ENCODE peak calls at places on chromosomes 16 and 17, in ten cellular contexts. G is germinal center; M is GF-D8; O is stimulated activated CD8-positive, alpha-beta memory T cell treated with anti-CD3 and anti-CD28 coated beads, Interleukin-12 subunit alpha, Interleukin-12 subunit beta, amount 100 ng/mL, for 1 hour; X is C1 segment of cervical spinal cord; R is uterus; N is RWPE1; Z is brain microvascular endothelial cell; E is KBM-7; T is caudate nucleus. I is an unnamed sample.

GRCh38 chr17:13995856-13996635 is 73.3 kb upstream of the COX10 start:
- DNase-seq in E (no peak), T (no peak), O (no peak), R (no peak), X (no peak), M (no peak), Z (no peak), N (no peak), G (no peak), I (no peak)

GRCh38 chr16:86044241-86044671 is 145.3 kb downstream of the IRF8 start:
- DNase-seq in T (no peak), G (peak; percentile 72), O (peak; percentile 11), E (peak; percentile 46), R (no peak), N (peak; percentile 38), M (no peak), X (no peak), Z (peak; percentile 2), I (peak; percentile 48)

GRCh38 chr16:2974319-2975056 is 5.3 kb downstream of the PAQR4 start:
- DNase-seq in Z (no peak), R (no peak), T (no peak), G (no peak), X (no peak), N (no peak), O (no peak), E (no peak), M (no peak), I (no peak)

GRCh38 chr17:28247671-28248556 is 71.1 kb upstream of the TMEM97 start:
- DNase-seq in Z (no peak), G (no peak), O (no peak), N (no peak), T (no peak), R (no peak), X (no peak), E (no peak), M (no peak), I (no peak)

GRCh38 chr16:52569701-52570100 is 22.8 kb upstream of the TOX3 start:
- DNase-seq in G (no peak), N (no peak), O (no peak), Z (no peak), M (no peak), E (no peak), X (no peak), T (no peak), R (no peak), I (no peak)

GRCh38 chr16:86517652-86518258 is 7.4 kb downstream of the FOXF1 start:
- DNase-seq in O (no peak), R (peak; percentile 51), G (no peak), X (peak; percentile 27), N (peak; percentile 58), E (peak; percentile 32), T (no peak), M (no peak), Z (peak; percentile 53), I (no peak)

GRCh38 chr16:76194621-76195015 is 82.6 kb upstream of the CNTNAP4 start:
- DNase-seq in O (no peak), T (no peak), Z (no peak), M (no peak), R (no peak), G (no peak), N (peak; percentile 55), E (no peak), X (no peak), I (no peak)

GRCh38 chr17:72707881-72708280 is 384.6 kb downstream of the SLC39A11 start:
- DNase-seq in M (no peak), E (no peak), O (no peak), G (no peak), X (no peak), T (no peak), Z (no peak), N (no peak), R (no peak), I (no peak)

GRCh38 chr16:84599528-84600202 is 18.2 kb downstream of the COTL1 start:
- DNase-seq in Z (peak; percentile 73), N (no peak), X (peak; percentile 32), O (no peak), T (no peak), M (peak; percentile 97), E (peak; percentile 87), R (peak; percentile 52), G (peak; percentile 49), I (peak; percentile 60)

GRCh38 chr17:61159415-61159814 is 240.2 kb upstream of the TBX2 start:
- DNase-seq in M (no peak), N (no peak), Z (peak; percentile 33), T (no peak), G (no peak), E (no peak), X (no peak), O (no peak), R (no peak), I (no peak)

GRCh38 chr16:27226476-27226875 is 23.1 kb downstream of the KDM8 start:
- DNase-seq in O (no peak), E (no peak), N (peak; percentile 20), R (no peak), M (no peak), Z (no peak), X (no peak), G (no peak), T (no peak), I (no peak)

GRCh38 chr16:85659336-85659735 is 29.4 kb downstream of the GINS2 start:
- DNase-seq in T (no peak), X (no peak), G (no peak), M (no peak), E (no peak), R (no peak), O (no peak), Z (no peak), N (no peak), I (no peak)

GRCh38 chr17:41048441-41048840 is 1.3 kb upstream of the KRTAP2-1 start:
- DNase-seq in M (no peak), N (peak; percentile 32), E (no peak), T (no peak), G (no peak), Z (peak; percentile 45), X (no peak), O (no peak), R (no peak), I (no peak)

GRCh38 chr16:81680444-81681263 is 98.4 kb upstream of the PLCG2 start:
- DNase-seq in O (no peak), X (peak; percentile 8), R (no peak), G (no peak), N (no peak), Z (no peak), E (no peak), T (no peak), M (no peak), I (no peak)

GRCh38 chr17:3447625-3448024 is 14.0 kb upstream of the OR1E2 start:
- DNase-seq in G (no peak), T (no peak), E (peak; percentile 57), X (no peak), N (peak; percentile 13), R (no peak), M (no peak), O (no peak), Z (no peak), I (no peak)

GRCh38 chr16:11673091-11674000 is 5.1 kb downstream of the SNN start:
- DNase-seq in N (no peak), X (no peak), Z (no peak), T (no peak), M (no peak), G (no peak), E (no peak), R (no peak), O (no peak), I (no peak)

GRCh38 chr16:35391328-35391727 is 1931.9 kb downstream of the TP53TG3F start:
- DNase-seq in R (no peak), T (no peak), N (no peak), E (peak; percentile 40), Z (peak; percentile 7), M (no peak), G (no peak), X (peak; percentile 5), O (no peak), I (peak; percentile 20)

GRCh38 chr17:68198931-68199836 is 48.7 kb upstream of the AMZ2 start:
- DNase-seq in R (no peak), Z (no peak), T (no peak), X (no peak), M (no peak), E (no peak), G (peak; percentile 56), O (no peak), N (no peak), I (no peak)

GRCh38 chr17:45293413-45294211 is 23.2 kb downstream of the MAP3K14 start:
- DNase-seq in M (no peak), R (peak; percentile 93), Z (peak; percentile 81), T (no peak), O (no peak), G (no peak), X (peak; percentile 28), N (peak; percentile 76), E (peak; percentile 37), I (no peak)

GRCh38 chr16:16042076-16042475 is 92.7 kb downstream of the ABCC1 start:
- DNase-seq in E (no peak), X (no peak), Z (peak; percentile 55), M (no peak), G (no peak), N (no peak), R (no peak), T (no peak), O (no peak), I (no peak)

GRCh38 chr17:62033317-62033716 is 31.8 kb downstream of the MED13 start:
- DNase-seq in R (no peak), N (no peak), M (no peak), G (no peak), X (no peak), O (no peak), T (no peak), E (no peak), Z (no peak), I (no peak)

GRCh38 chr17:2695961-2696760 is 15.4 kb downstream of the CLUH start:
- DNase-seq in N (no peak), X (no peak), O (no peak), M (no peak), G (no peak), T (no peak), Z (no peak), E (no peak), R (peak; percentile 8), I (no peak)

GRCh38 chr17:68305132-68305531 is 13.8 kb downstream of the ARSG start:
- DNase-seq in O (no peak), R (no peak), T (no peak), G (no peak), X (no peak), Z (no peak), M (no peak), N (no peak), E (no peak), I (no peak)

GRCh38 chr16:50213939-50214519 is 52.3 kb upstream of the ADCY7 start:
- DNase-seq in M (no peak), G (peak; percentile 45), O (no peak), Z (peak; percentile 37), R (no peak), N (no peak), X (no peak), E (peak; percentile 81), T (no peak), I (no peak)

GRCh38 chr17:31007695-31008373 is 37.0 kb downstream of the RNF135 start:
- DNase-seq in X (no peak), E (no peak), T (no peak), Z (no peak), G (no peak), M (no peak), N (no peak), O (no peak), R (no peak), I (no peak)

GRCh38 chr16:85461814-85462404 is 151.2 kb upstream of the GSE1 start:
- DNase-seq in T (no peak), N (no peak), M (no peak), R (peak; percentile 65), Z (no peak), G (no peak), O (no peak), E (no peak), X (no peak), I (no peak)

GRCh38 chr16:52446076-52446475 is 100.9 kb downstream of the TOX3 start:
- DNase-seq in T (no peak), R (no peak), Z (no peak), X (no peak), N (peak; percentile 1), M (no peak), E (no peak), O (no peak), G (no peak), I (no peak)

GRCh38 chr17:7235693-7236665 is 1.7 kb upstream of the DVL2 start:
- DNase-seq in X (no peak), N (peak; percentile 44), Z (peak; percentile 42), T (no peak), M (no peak), E (no peak), O (no peak), G (no peak), R (no peak), I (no peak)